ENCODE peak calls at places on chromosome 12, in six cellular contexts. V, X, J, L, G and E are unnamed samples.
A peak's percentile ranks its signal among the peaks of the same experiment; 100 is the strongest.

GRCh38 chr12:132125736-132126135 is 18.4 kb downstream of the DDX51 start:
- DNase-seq in V (no peak), X (no peak), J (no peak), L (no peak), G (no peak), E (no peak)

GRCh38 chr12:49953961-49954835 is 3.7 kb downstream of the AQP2 start:
- DNase-seq in V (no peak), X (no peak), J (no peak), L (no peak), G (no peak), E (no peak)

GRCh38 chr12:124456133-124456651 is 111.2 kb downstream of the NCOR2 start:
- DNase-seq in V (no peak), X (no peak), J (no peak), L (no peak), G (no peak), E (no peak)

GRCh38 chr12:56084958-56085543 is 5.1 kb downstream of the ERBB3 start:
- DNase-seq in V (no peak), X (peak; percentile 25), J (no peak), L (no peak), G (no peak), E (no peak)

GRCh38 chr12:110373962-110374611 is 29.4 kb downstream of the ANAPC7 start:
- DNase-seq in V (no peak), X (no peak), J (no peak), L (no peak), G (no peak), E (no peak)

GRCh38 chr12:126107659-126108058 is 1042.4 kb downstream of the AACS start:
- DNase-seq in V (no peak), X (no peak), J (no peak), L (no peak), G (no peak), E (no peak)

GRCh38 chr12:125999643-126000042 is 934.4 kb downstream of the AACS start:
- DNase-seq in V (no peak), X (no peak), J (no peak), L (no peak), G (no peak), E (no peak)

GRCh38 chr12:95694148-95694547 is 96.4 kb downstream of the NTN4 start:
- DNase-seq in V (no peak), X (no peak), J (peak; percentile 36), L (no peak), G (peak; percentile 38), E (no peak)

GRCh38 chr12:116813271-116814041 is 67.8 kb downstream of the HRK start:
- DNase-seq in V (no peak), X (no peak), J (no peak), L (peak; percentile 32), G (no peak), E (no peak)

GRCh38 chr12:44317651-44318126 is 481.8 kb downstream of the TMEM117 start:
- DNase-seq in V (peak; percentile 30), X (peak; percentile 13), J (no peak), L (peak; percentile 18), G (no peak), E (peak; percentile 19)

GRCh38 chr12:69332815-69333358 is 15.3 kb upstream of the LYZ start:
- DNase-seq in V (peak; percentile 98), X (no peak), J (no peak), L (no peak), G (no peak), E (no peak)

GRCh38 chr12:124347805-124348658 is 53.1 kb downstream of the RFLNA start:
- DNase-seq in V (peak; percentile 27), X (no peak), J (no peak), L (no peak), G (no peak), E (no peak)

GRCh38 chr12:51907083-51907863 is at the start of gene ACVRL1:
- DNase-seq in V (no peak), X (no peak), J (no peak), L (no peak), G (peak; percentile 67), E (no peak)
- H3K4me3 ChIP-seq in V (no peak within 1 kb of the TSS), X (no peak within 1 kb of the TSS), J (peak within 1 kb of the TSS; percentile 31), L (peak within 1 kb of the TSS; percentile 48), G (peak within 1 kb of the TSS; percentile 83), E (no peak within 1 kb of the TSS)

GRCh38 chr12:113463746-113464743 is 7.6 kb downstream of the LHX5 start:
- DNase-seq in V (no peak), X (no peak), J (no peak), L (no peak), G (no peak), E (no peak)
- H3K4me3 ChIP-seq in V (no peak overlapping the region), X (no peak overlapping the region), J (no peak overlapping the region), L (no peak overlapping the region), G (peak overlapping the region; percentile 40), E (no peak overlapping the region)

GRCh38 chr12:47807338-47807737 is 12.4 kb downstream of the HDAC7 start:
- DNase-seq in V (no peak), X (no peak), J (no peak), L (no peak), G (peak; percentile 75), E (no peak)
- H3K4me3 ChIP-seq in V (no peak overlapping the region), X (no peak overlapping the region), J (no peak overlapping the region), L (no peak overlapping the region), G (peak overlapping the region; percentile 24), E (no peak overlapping the region)

DNA sequence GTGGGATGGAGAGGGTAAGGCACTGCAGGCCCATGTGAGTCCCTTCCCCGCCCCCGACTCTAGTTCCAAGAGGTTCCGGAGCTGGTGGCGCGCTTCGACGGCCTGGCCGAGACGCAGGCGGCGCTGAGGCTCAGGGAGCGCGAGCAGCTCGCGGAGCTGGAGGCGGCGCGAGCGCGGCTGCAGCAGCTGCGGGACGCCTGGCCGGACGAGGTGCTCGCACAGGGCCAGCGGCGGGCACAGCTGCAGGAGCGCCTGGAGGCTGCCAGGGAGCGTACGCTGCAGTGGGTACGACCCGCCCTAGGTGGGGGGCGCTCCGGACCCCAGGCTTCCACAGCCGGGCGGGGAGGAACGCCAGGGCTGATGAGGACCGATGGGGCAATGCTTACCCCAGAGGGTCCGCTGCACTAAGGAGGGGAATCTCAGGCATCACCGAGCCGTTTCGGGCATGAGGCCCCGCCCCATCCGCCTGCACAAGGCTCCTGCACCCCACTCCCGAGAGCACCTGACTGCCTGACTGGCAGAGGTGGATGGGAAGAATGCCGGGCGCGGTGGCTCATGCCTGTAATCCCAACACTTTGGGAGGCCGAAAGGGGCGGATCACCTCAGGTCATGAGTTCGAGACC is 4.9 kb downstream of the CFAP73 start:
- DNase-seq in V (no peak), X (peak; percentile 36), J (no peak), L (no peak), G (no peak), E (no peak)
- H3K4me3 ChIP-seq in V (no peak overlapping the region), X (no peak overlapping the region), J (no peak overlapping the region), L (peak overlapping the region; percentile 36), G (no peak overlapping the region), E (no peak overlapping the region)

DNA sequence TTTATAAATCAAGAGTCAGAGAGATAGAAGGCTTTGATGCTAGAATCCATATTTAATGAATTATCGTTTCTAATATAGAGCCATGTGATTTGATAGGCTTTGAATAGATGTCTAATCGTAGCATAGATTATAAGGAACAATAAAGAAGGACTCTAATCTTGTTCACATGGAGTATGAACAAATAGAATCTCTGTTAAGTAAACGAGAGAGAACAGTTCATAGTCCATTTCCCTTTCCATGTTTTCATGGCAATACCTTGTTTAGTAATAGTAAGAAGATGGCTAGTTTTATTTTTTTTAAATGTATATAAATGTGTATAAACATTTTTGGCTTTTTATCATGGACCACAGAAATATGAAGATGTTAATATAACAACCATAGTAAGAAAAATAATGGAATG is 32.3 kb upstream of the RAD51AP1 start:
- DNase-seq in V (peak; percentile 68), X (no peak), J (no peak), L (no peak), G (no peak), E (no peak)
- H3K4me3 ChIP-seq in V (no peak overlapping the region), X (no peak overlapping the region), J (no peak overlapping the region), L (no peak overlapping the region), G (no peak overlapping the region), E (no peak overlapping the region)